ENCODE peak calls at places on chromosomes 16 and 17, in five cellular contexts. Q, V, B, Y and Z are unnamed samples.

GRCh38 chr16:89502319-89502843 is 5.8 kb upstream of the SPG7 start:
- DNase-seq in Q (no peak), Y (no peak), V (no peak), B (peak; percentile 70), Z (no peak)

GRCh38 chr17:5817475-5818395 is 233.4 kb upstream of the NLRP1 start:
- DNase-seq in Q (no peak), V (no peak), Y (no peak), B (no peak), Z (no peak)

GRCh38 chr17:64707077-64707591 is 45.0 kb upstream of the SMURF2 start:
- DNase-seq in V (no peak), B (peak; percentile 68), Q (no peak), Y (peak; percentile 49), Z (peak; percentile 74)

GRCh38 chr16:84103678-84104077 is 13.1 kb downstream of the MBTPS1 start:
- DNase-seq in B (no peak), Q (no peak), Y (no peak), V (no peak), Z (no peak)

GRCh38 chr17:37124074-37124824 is 175.5 kb downstream of the AATF start:
- DNase-seq in Y (no peak), V (no peak), B (no peak), Q (no peak), Z (no peak)

GRCh38 chr17:14325618-14326167 is 24.8 kb downstream of the HS3ST3B1 start:
- DNase-seq in Q (no peak), B (peak; percentile 74), V (no peak), Y (no peak), Z (no peak)

GRCh38 chr16:23257682-23258081 is 44.4 kb upstream of the SCNN1B start:
- DNase-seq in B (no peak), Y (no peak), V (no peak), Q (no peak), Z (no peak)

GRCh38 chr17:40553694-40554534 is 11.4 kb downstream of the CCR7 start:
- DNase-seq in Y (no peak), Q (peak; percentile 81), B (peak; percentile 48), V (no peak), Z (no peak)

GRCh38 chr16:86166414-86166813 is 267.5 kb downstream of the IRF8 start:
- DNase-seq in Y (no peak), B (no peak), V (no peak), Q (no peak), Z (no peak)

GRCh38 chr16:13672196-13672595 is 247.8 kb upstream of the ERCC4 start:
- DNase-seq in Y (no peak), V (no peak), B (peak; percentile 47), Q (no peak), Z (no peak)

GRCh38 chr17:80034977-80035686 is 540 bp downstream of the TBC1D16 start:
- DNase-seq in Y (no peak), B (no peak), V (no peak), Q (no peak), Z (no peak)

GRCh38 chr16:48531011-48531962 is 78.7 kb downstream of the N4BP1 start:
- DNase-seq in B (no peak), Y (no peak), V (no peak), Q (no peak), Z (peak; percentile 87)

GRCh38 chr16:49868164-49868668 is 12.3 kb upstream of the ZNF423 start:
- DNase-seq in Y (no peak), V (no peak), B (no peak), Q (no peak), Z (no peak)

GRCh38 chr17:41957058-41957868 is 9.3 kb upstream of the CNP start:
- DNase-seq in V (no peak), Y (no peak), Q (no peak), B (peak; percentile 75), Z (no peak)

GRCh38 chr17:19461139-19461538 is 50.1 kb downstream of the RNF112 start:
- DNase-seq in V (peak; percentile 7), Y (no peak), B (no peak), Q (no peak), Z (no peak)

GRCh38 chr16:35733278-35733965 is 2274.0 kb downstream of the TP53TG3F start:
- DNase-seq in B (no peak), V (no peak), Y (no peak), Q (no peak), Z (no peak)
- TF ChIP-seq GABPA in B (no peak), V (no peak), Y (no peak), Q (no peak), Z (no peak)

DNA sequence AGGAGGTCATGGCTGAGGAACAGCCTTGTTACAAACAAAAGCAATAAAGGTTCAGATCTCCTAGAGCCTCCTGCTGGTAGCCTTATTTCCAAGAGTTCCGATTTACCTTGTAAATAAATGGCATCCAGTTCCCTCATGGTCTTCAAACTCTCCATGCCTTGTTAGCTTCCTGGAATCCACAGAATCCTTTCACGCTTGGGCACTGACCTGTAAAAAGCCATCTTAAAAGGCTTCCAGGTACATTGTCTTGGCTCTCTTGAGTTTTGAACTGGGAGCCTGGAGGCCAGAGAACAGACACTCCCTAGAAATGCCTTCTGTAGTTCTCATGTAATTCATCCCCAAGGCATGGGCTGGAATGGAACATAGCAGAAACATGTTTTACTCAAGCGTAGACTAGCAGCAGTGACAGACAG is 207.9 kb downstream of the SNX29 start:
- DNase-seq in V (no peak), B (no peak), Q (no peak), Y (no peak), Z (no peak)
- TF ChIP-seq CTCF in V (no peak), B (no peak), Q (no peak), Y (no peak), Z (no peak)

GRCh38 chr17:81252336-81253329 is 13.5 kb downstream of the NDUFAF8 start:
- DNase-seq in Y (no peak), B (peak; percentile 68), V (no peak), Q (no peak), Z (no peak)

GRCh38 chr17:81251091-81251942 is 12.2 kb downstream of the NDUFAF8 start:
- DNase-seq in Q (no peak), Y (no peak), V (no peak), B (no peak), Z (no peak)

GRCh38 chr17:81251943-81252301 is 12.8 kb downstream of the NDUFAF8 start:
- DNase-seq in Q (no peak), B (no peak), Y (no peak), V (no peak), Z (no peak)

GRCh38 chr17:81254955-81255717 is 16.0 kb downstream of the NDUFAF8 start:
- DNase-seq in Y (peak; percentile 21), V (no peak), B (peak; percentile 45), Q (peak; percentile 43), Z (no peak)

DNA sequence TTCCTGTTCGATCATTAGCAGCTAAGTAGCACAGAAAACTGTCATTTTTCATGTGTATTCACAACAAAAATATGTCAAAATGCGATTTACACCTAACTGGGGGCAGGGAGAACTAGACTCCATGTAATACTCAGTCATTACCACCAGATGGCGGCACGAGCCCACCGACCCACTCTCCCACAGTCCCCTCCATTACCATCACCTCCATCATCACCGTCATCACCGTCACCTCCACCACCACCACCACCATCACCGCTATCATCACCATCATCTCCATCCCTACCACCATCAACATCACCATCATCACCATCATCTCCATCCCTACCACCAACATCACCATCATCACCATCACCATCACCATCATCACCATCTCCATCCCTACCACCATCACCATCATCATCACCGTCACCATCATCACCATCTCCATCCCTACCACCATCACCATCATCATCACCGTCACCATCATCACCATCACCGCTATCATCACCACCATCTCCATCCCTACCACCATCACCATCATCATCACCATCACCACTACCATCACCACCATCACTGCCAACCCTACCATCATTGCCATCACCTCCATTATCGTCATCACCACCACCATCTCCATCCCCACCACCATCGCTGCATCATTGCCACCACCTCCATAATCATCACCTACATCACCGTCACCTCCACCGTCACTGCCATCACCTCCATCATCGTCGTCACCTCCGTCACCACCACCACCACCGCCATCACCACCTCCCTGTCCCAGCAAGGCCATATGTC is 14.4 kb downstream of the NDUFAF8 start:
- DNase-seq in Y (no peak), B (no peak), V (no peak), Q (peak; percentile 73), Z (peak; percentile 92)
- TF ChIP-seq JUND in Y (no peak), B (no peak), V (no peak), Q (peak; percentile 32), Z (no peak)

GRCh38 chr17:78323821-78324390 is 36.0 kb downstream of the SOCS3 start:
- DNase-seq in B (no peak), Y (no peak), V (no peak), Q (no peak), Z (peak; percentile 71)

GRCh38 chr17:78322327-78322857 is 37.5 kb downstream of the SOCS3 start:
- DNase-seq in B (no peak), Q (no peak), V (no peak), Y (no peak), Z (no peak)

GRCh38 chr17:78325076-78325712 is 34.7 kb downstream of the SOCS3 start:
- DNase-seq in Y (no peak), Q (no peak), B (no peak), V (no peak), Z (no peak)

GRCh38 chr17:78322858-78323455 is 36.9 kb downstream of the SOCS3 start:
- DNase-seq in B (no peak), Q (no peak), Y (no peak), V (no peak), Z (peak; percentile 85)

GRCh38 chr17:78324391-78325075 is 35.3 kb downstream of the SOCS3 start:
- DNase-seq in B (no peak), Y (no peak), Q (no peak), V (no peak), Z (peak; percentile 89)
- TF ChIP-seq GABPA in B (no peak), Y (no peak), Q (no peak), V (no peak), Z (no peak)

DNA sequence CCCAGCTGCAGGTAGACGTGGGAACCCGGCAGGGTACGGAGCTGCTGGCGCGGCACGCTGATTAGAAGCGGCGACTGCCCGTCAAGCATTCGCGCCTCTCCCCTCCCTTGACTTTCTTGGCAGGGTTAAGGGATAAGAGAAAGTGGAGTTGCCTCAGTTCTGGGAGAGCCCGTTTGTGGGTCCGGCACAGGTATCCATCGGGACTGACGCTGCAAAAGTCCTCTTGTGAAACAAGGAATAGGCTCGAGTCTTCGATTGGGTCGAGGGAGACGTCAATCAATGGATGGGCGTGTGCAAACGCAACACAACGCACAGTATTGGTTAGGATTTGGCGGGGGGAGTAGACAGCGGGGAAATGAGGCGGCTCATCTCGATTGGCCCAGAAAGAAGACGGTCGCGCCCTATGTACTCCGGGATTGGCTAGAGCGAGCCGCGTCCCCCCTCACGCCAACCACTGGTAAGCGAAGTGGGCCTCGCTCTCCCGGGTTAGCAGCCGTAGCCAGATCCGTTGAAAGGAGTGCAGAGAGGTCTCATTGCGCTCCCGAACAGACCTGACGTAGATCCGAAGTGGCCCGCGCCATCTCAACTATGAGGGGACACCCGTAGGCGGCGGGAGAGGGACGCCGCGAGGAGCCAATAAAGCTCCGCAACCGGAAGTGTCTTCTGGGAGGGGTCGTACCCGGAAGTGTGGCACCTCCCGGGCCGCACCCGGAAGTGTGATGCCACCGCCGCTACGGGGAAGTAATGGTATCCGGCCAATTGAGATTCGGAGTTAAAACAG is at the start of gene MON1B:
- DNase-seq in B (peak; percentile 99), Y (peak; percentile 96), Q (peak; percentile 96), V (peak; percentile 96), Z (peak; percentile 96)
- TF ChIP-seq CTCF in B (no peak), Y (no peak), Q (no peak), V (no peak), Z (no peak)